ENCODE peak calls at places on chromosomes 5 and 9, in four cellular contexts. S, U, X and Q are unnamed samples. For H3K4me1 and H3K27me3, the result is how much of the 10 kb centered on the place peaks cover.

GRCh38 chr5:120655828-120656435 is 191.8 kb downstream of the PRR16 start:
- DNase-seq in X (peak), U (no peak), S (no peak), Q (peak)

GRCh38 chr5:56698463-56699381 is 116.6 kb upstream of the MAP3K1 start:
- DNase-seq in X (no peak), U (no peak), S (no peak), Q (no peak)

GRCh38 chr5:175464414-175465233 is 13.7 kb upstream of the SFXN1 start:
- DNase-seq in S (peak), X (no peak), U (no peak), Q (peak)

GRCh38 chr9:2465921-2466460 is 155.6 kb upstream of the VLDLR start:
- DNase-seq in X (no peak), S (no peak), U (no peak), Q (no peak)

GRCh38 chr5:170444969-170445505 is 55.9 kb upstream of the KCNMB1 start:
- DNase-seq in X (no peak), S (no peak), U (no peak), Q (no peak)

GRCh38 chr5:59104400-59105117 is 521.7 kb downstream of the RAB3C start:
- DNase-seq in S (no peak), U (no peak), X (no peak), Q (no peak)

GRCh38 chr5:32462618-32463017 is 18.1 kb upstream of the ZFR start:
- DNase-seq in U (no peak), S (no peak), X (no peak), Q (no peak)

GRCh38 chr9:134568116-134568515 is 73.5 kb upstream of the COL5A1 start:
- DNase-seq in S (no peak), U (no peak), X (no peak), Q (no peak)

GRCh38 chr5:80185095-80185494 is 70.8 kb downstream of the SERINC5 start:
- DNase-seq in X (no peak), U (no peak), S (no peak), Q (no peak)

GRCh38 chr5:111172504-111172903 is 51.7 kb upstream of the CAMK4 start:
- DNase-seq in S (no peak), U (no peak), X (no peak), Q (no peak)

GRCh38 chr5:147407094-147407681 is 102.7 kb downstream of the DPYSL3 start:
- DNase-seq in X (no peak), S (no peak), U (no peak), Q (no peak)

GRCh38 chr5:149667084-149667826 is 62.9 kb upstream of the PPARGC1B start:
- DNase-seq in X (no peak), U (no peak), S (no peak), Q (peak)

GRCh38 chr5:177973066-177973635 is 22.9 kb downstream of the PROP1 start:
- DNase-seq in U (no peak), X (no peak), S (no peak), Q (no peak)

GRCh38 chr9:115204827-115205506 is 87.0 kb upstream of the TNC start:
- DNase-seq in U (no peak), X (no peak), S (no peak), Q (no peak)

DNA sequence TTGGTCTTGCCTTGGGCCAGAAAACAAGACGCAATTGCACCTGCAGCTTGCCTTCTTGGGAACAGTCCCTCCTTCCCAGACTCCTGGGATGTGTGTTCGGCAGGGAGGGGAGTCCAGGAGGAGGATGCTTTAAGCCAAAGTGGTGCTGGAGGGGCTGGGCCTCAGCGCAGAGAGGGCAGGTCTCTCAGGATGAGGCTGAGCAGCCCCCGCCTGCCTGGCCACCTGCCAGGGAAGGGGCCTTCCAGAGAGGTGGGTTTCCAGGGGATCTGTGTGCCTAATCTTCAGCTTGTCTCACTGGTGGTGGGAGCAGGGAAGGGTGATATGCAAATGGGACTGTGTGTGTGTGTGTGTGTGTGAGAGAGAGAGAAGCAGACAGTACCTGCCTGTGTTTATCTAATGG is 105.2 kb downstream of the ENTREP1 start:
- DNase-seq in X (no peak), S (no peak), U (no peak), Q (no peak)
- H3K4me1 ChIP-seq in X (under half), S (under half), U (under half), Q (under half)

GRCh38 chr9:109319072-109319630 is 1.7 kb downstream of the EPB41L4B start:
- DNase-seq in S (no peak), U (no peak), X (peak), Q (peak)
- H3K4me3 ChIP-seq in S (no peak), U (peak), X (peak), Q (peak)

GRCh38 chr5:73447234-73448071 is 1.1 kb downstream of the FOXD1 start:
- DNase-seq in U (peak), X (no peak), S (peak), Q (peak)

GRCh38 chr5:73443725-73444498 is 4.7 kb downstream of the FOXD1 start:
- DNase-seq in S (no peak), U (no peak), X (no peak), Q (no peak)

GRCh38 chr5:73446631-73447233 is 1.8 kb downstream of the FOXD1 start:
- DNase-seq in X (no peak), S (no peak), U (no peak), Q (no peak)

GRCh38 chr5:73444499-73445432 is 3.8 kb downstream of the FOXD1 start:
- DNase-seq in U (no peak), X (no peak), S (no peak), Q (no peak)

GRCh38 chr5:73445708-73446630 is 2.6 kb downstream of the FOXD1 start:
- DNase-seq in U (no peak), S (no peak), X (no peak), Q (no peak)
- H3K27me3 ChIP-seq in U (half or more), S (half or more), X (under half), Q (under half)

DNA sequence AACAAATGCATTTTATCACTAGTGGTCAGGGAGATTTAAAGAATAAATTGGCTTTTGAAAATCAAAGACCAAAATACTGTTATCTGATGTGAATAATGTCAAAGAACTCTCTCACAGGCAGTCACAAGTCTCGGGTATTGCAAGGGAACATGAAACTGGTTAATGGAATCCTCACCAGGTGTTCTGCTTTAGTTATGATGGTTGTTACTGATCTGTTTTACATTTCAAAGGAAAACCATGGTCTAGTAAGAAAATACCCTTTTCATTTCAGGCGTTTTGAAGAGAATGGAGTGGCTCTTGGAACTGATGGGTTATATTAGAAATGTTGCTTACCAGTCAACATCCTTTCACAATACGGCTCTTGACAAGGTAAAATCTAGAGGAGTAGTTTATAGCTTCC is 43.4 kb downstream of the HACD4 start:
- DNase-seq in S (no peak), X (no peak), U (no peak), Q (no peak)
- H3K4me1 ChIP-seq in S (under half), X (under half), U (under half), Q (under half)

DNA sequence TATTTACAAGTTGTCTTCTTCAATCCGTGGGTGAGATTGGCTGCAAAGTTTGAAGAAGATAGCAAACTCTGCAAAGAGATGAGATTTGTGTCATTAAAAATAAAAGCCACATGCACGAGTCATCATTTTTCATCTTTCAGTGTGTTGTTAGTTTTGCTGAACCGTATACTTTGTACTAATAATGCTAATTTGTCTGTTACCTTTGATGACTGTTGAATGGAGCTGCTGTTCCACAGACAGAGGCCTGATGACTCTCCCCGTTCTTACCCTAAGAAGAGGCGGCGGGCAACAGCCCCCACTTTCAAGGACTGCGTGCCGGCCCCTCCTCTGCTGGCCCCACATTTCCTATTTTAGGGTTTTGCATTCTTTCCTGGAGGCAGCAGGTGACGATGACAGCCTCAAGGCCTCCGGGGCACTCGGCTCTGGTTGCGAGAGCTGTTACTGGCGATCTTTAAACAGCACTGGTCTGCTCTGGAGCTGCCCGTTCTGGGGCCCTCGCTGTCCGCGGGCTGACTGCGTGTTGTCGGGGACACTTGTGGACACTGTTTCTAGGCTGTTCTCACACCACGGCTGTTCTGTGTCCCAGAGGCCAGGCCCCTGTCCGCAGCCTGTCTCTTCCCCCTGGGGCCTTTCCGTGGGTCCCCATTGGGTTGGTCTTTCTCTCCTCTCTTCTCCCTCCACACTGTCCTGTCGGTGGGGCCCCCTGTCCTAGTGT is 35.1 kb downstream of the NDUFS6 start:
- DNase-seq in U (no peak), S (no peak), X (no peak), Q (no peak)
- H3K4me3 ChIP-seq in U (no peak), S (no peak), X (no peak), Q (no peak)

GRCh38 chr9:126533911-126534300 is 79.8 kb upstream of the LMX1B start:
- DNase-seq in S (no peak), X (no peak), U (no peak), Q (no peak)
- H3K27me3 ChIP-seq in S (under half), X (under half), U (under half), Q (under half)

GRCh38 chr9:77943053-77943452 is 88.6 kb downstream of the GNAQ start:
- DNase-seq in X (no peak), S (no peak), U (no peak), Q (no peak)
- H3K4me1 ChIP-seq in X (under half), S (under half), U (under half), Q (under half)